ENCODE peak calls at places on chromosomes 12 and 14, in seven cellular contexts. O, G, E, V, Z, I and N are unnamed samples.

GRCh38 chr12:109607618-109608017 is 34.0 kb downstream of the MVK start:
- DNase-seq in O (no peak), G (no peak), E (no peak), V (no peak), Z (no peak), I (no peak), N (no peak)

GRCh38 chr14:64510825-64511679 is 6.5 kb downstream of the ZBTB1 start:
- DNase-seq in O (peak), G (peak), E (peak), V (peak), Z (peak), I (peak), N (peak)

GRCh38 chr12:122886161-122886560 is 9.8 kb downstream of the VPS37B start:
- DNase-seq in O (no peak), G (no peak), E (no peak), V (no peak), Z (no peak), I (no peak), N (no peak)

GRCh38 chr14:36996133-36996856 is 176.1 kb downstream of the SLC25A21 start:
- DNase-seq in O (no peak), G (no peak), E (peak), V (no peak), Z (no peak), I (no peak), N (peak)

GRCh38 chr12:65740873-65741600 is 83.2 kb upstream of the HMGA2 start:
- DNase-seq in O (peak), G (peak), E (peak), V (peak), Z (peak), I (no peak), N (peak)

GRCh38 chr12:116150001-116150400 is 127.5 kb downstream of the MED13L start:
- DNase-seq in O (no peak), G (no peak), E (no peak), V (no peak), Z (no peak), I (no peak), N (peak)

GRCh38 chr12:4147051-4147481 is 126.5 kb upstream of the CCND2 start:
- DNase-seq in O (no peak), G (no peak), E (no peak), V (no peak), Z (no peak), I (no peak), N (no peak)

GRCh38 chr12:14950982-14951746 is 10.2 kb downstream of the ARHGDIB start:
- DNase-seq in O (no peak), G (no peak), E (peak), V (no peak), Z (peak), I (no peak), N (no peak)

GRCh38 chr12:108616941-108617858 is 16.5 kb downstream of the SELPLG start:
- DNase-seq in O (peak), G (peak), E (no peak), V (peak), Z (no peak), I (no peak), N (no peak)

GRCh38 chr12:117967043-117967442 is 1.7 kb downstream of the KSR2 start:
- DNase-seq in O (no peak), G (no peak), E (no peak), V (no peak), Z (no peak), I (no peak), N (no peak)

GRCh38 chr12:118188690-118189371 is 52.9 kb downstream of the PEBP1 start:
- DNase-seq in O (no peak), G (peak), E (no peak), V (no peak), Z (peak), I (peak), N (peak)

GRCh38 chr14:79356040-79356439 is 855.3 kb downstream of the DIO2 start:
- DNase-seq in O (no peak), G (no peak), E (no peak), V (no peak), Z (peak), I (no peak), N (peak)

GRCh38 chr14:81234268-81234667 is 13.5 kb upstream of the GTF2A1 start:
- DNase-seq in O (no peak), G (no peak), E (no peak), V (no peak), Z (peak), I (no peak), N (peak)

GRCh38 chr12:94186461-94187237 is 38.3 kb downstream of the PLXNC1 start:
- DNase-seq in O (no peak), G (peak), E (no peak), V (no peak), Z (peak), I (peak), N (peak)

GRCh38 chr12:25436206-25436912 is 116.7 kb downstream of the LMNTD1 start:
- DNase-seq in O (peak), G (no peak), E (peak), V (no peak), Z (peak), I (no peak), N (peak)

GRCh38 chr12:111408686-111409402 is 3.1 kb downstream of the SH2B3 start:
- DNase-seq in O (no peak), G (no peak), E (no peak), V (no peak), Z (no peak), I (no peak), N (no peak)